ENCODE peak calls at places on chromosomes 4 and X, in six cellular contexts. One of them, this sample, is unnamed.

GRCh38 chr4:149292422-149293055 is 523.1 kb downstream of the IQCM start:
- DNase-seq in upper lobe of right lung: no peak
- DNase-seq in immature natural killer cell: no peak
- DNase-seq in NCI-H69: no peak
- DNase-seq in neuronal stem cell: no peak
- DNase-seq in NCI-H510A: no peak
- DNase-seq in this sample: no peak

GRCh38 chr4:175536852-175537453 is 275.1 kb downstream of the GPM6A start:
- DNase-seq in neuronal stem cell: peak
- DNase-seq in NCI-H510A: peak
- DNase-seq in upper lobe of right lung: no peak
- DNase-seq in immature natural killer cell: no peak
- DNase-seq in NCI-H69: peak
- DNase-seq in this sample: no peak

GRCh38 chrX:102934624-102935023 is 2.4 kb upstream of the RAB40AL start:
- DNase-seq in NCI-H69: peak
- DNase-seq in upper lobe of right lung: no peak
- DNase-seq in immature natural killer cell: peak
- DNase-seq in neuronal stem cell: peak
- DNase-seq in NCI-H510A: no peak
- DNase-seq in this sample: no peak

GRCh38 chr4:37073226-37073840 is 171.2 kb upstream of the NWD2 start:
- DNase-seq in NCI-H510A: no peak
- DNase-seq in neuronal stem cell: no peak
- DNase-seq in immature natural killer cell: no peak
- DNase-seq in upper lobe of right lung: no peak
- DNase-seq in NCI-H69: no peak
- DNase-seq in this sample: no peak

GRCh38 chr4:2649604-2650114 is 106.5 kb downstream of the TNIP2 start:
- DNase-seq in upper lobe of right lung: peak
- DNase-seq in NCI-H510A: no peak
- DNase-seq in NCI-H69: no peak
- DNase-seq in neuronal stem cell: no peak
- DNase-seq in immature natural killer cell: no peak
- DNase-seq in this sample: no peak

GRCh38 chr4:41455215-41455614 is 82.7 kb upstream of the LIMCH1 start:
- DNase-seq in immature natural killer cell: no peak
- DNase-seq in neuronal stem cell: no peak
- DNase-seq in NCI-H69: no peak
- DNase-seq in NCI-H510A: no peak
- DNase-seq in upper lobe of right lung: no peak
- DNase-seq in this sample: no peak

GRCh38 chr4:152850377-152850776 is 70.6 kb downstream of the ARFIP1 start:
- DNase-seq in neuronal stem cell: no peak
- DNase-seq in upper lobe of right lung: peak
- DNase-seq in immature natural killer cell: no peak
- DNase-seq in NCI-H69: no peak
- DNase-seq in NCI-H510A: no peak
- DNase-seq in this sample: peak

GRCh38 chrX:155899366-155899765 is 18.2 kb downstream of the VAMP7 start:
- DNase-seq in upper lobe of right lung: no peak
- DNase-seq in NCI-H69: no peak
- DNase-seq in NCI-H510A: no peak
- DNase-seq in immature natural killer cell: no peak
- DNase-seq in neuronal stem cell: no peak
- DNase-seq in this sample: no peak

GRCh38 chrX:145848451-145848850 is 30.8 kb downstream of the SLITRK2 start:
- DNase-seq in NCI-H69: no peak
- DNase-seq in neuronal stem cell: no peak
- DNase-seq in NCI-H510A: no peak
- DNase-seq in immature natural killer cell: no peak
- DNase-seq in upper lobe of right lung: no peak
- DNase-seq in this sample: no peak

GRCh38 chr4:10078481-10079233 is 37.9 kb downstream of the WDR1 start:
- DNase-seq in upper lobe of right lung: peak
- DNase-seq in neuronal stem cell: no peak
- DNase-seq in NCI-H510A: no peak
- DNase-seq in NCI-H69: no peak
- DNase-seq in immature natural killer cell: no peak
- DNase-seq in this sample: peak

This sample was measured in cardiac septum.